ENCODE peak calls at places on chromosomes 5 and 9, in five cellular contexts. Q is substantia nigra; K is CD8-positive, alpha-beta T cell; J is AG04450; O is fibroblast of mammary gland. W is an unnamed sample.

GRCh38 chr9:72526901-72527800 is 5.7 kb downstream of the TMC1 start:
- DNase-seq in Q (peak), K (peak), J (peak), O (peak), W (peak)

GRCh38 chr9:93229636-93230035 is 45.7 kb downstream of the WNK2 start:
- DNase-seq in Q (no peak), K (no peak), J (no peak), O (no peak), W (no peak)

GRCh38 chr5:132295505-132296411 is 1.6 kb downstream of the SLC22A4 start:
- DNase-seq in Q (no peak), K (no peak), J (no peak), O (no peak), W (no peak)

GRCh38 chr5:10663531-10664183 is 97.4 kb downstream of the DAP start:
- DNase-seq in Q (no peak), K (no peak), J (no peak), O (peak), W (peak)

GRCh38 chr9:71778085-71778484 is 9.8 kb upstream of the CEMIP2 start:
- DNase-seq in Q (no peak), K (no peak), J (no peak), O (no peak), W (no peak)

GRCh38 chr5:157519579-157520253 is 55.9 kb downstream of the ADAM19 start:
- DNase-seq in Q (no peak), K (no peak), J (no peak), O (no peak), W (no peak)

GRCh38 chr9:121326130-121326838 is 43.8 kb downstream of the STOM start:
- DNase-seq in Q (peak), K (no peak), J (no peak), O (peak), W (peak)

GRCh38 chr5:83313431-83313830 is 158.1 kb upstream of the VCAN start:
- DNase-seq in Q (no peak), K (no peak), J (no peak), O (no peak), W (peak)

GRCh38 chr9:110340306-110340705 is 2.6 kb upstream of the TXNDC8 start:
- DNase-seq in Q (no peak), K (no peak), J (no peak), O (peak), W (peak)